ENCODE peak calls at places on chromosome 1, in nine cellular contexts. Y, E, N, A, S, V, U, G and R are unnamed samples.

GRCh38 chr1:226662704-226663326 is 76.3 kb downstream of the ITPKB start:
- DNase-seq in N (peak; percentile 90), A (peak; percentile 89), U (peak; percentile 81), E (peak; percentile 81), Y (no peak), S (peak; percentile 78), G (peak; percentile 78), V (peak; percentile 61), R (peak; percentile 88)

GRCh38 chr1:196043268-196043667 is 565.0 kb downstream of the KCNT2 start:
- DNase-seq in G (no peak), U (no peak), Y (no peak), S (no peak), N (no peak), A (no peak), E (no peak), V (no peak), R (no peak)

GRCh38 chr1:6385673-6386191 is 7.8 kb downstream of the ACOT7 start:
- DNase-seq in Y (peak; percentile 84), G (no peak), E (peak; percentile 71), A (no peak), S (no peak), U (no peak), N (peak; percentile 71), V (no peak), R (peak; percentile 100)

GRCh38 chr1:34787461-34788420 is 5.1 kb upstream of the GJA4 start:
- DNase-seq in S (no peak), U (peak; percentile 38), Y (peak; percentile 38), V (no peak), G (no peak), E (no peak), N (peak; percentile 44), A (no peak), R (no peak)

GRCh38 chr1:84353665-84354064 is 44.6 kb upstream of the DNASE2B start:
- DNase-seq in A (no peak), V (no peak), G (no peak), E (no peak), U (no peak), N (peak; percentile 63), Y (no peak), S (no peak), R (no peak)

GRCh38 chr1:157691285-157691920 is 9.2 kb downstream of the FCRL3 start:
- DNase-seq in Y (peak; percentile 44), U (no peak), S (no peak), E (no peak), G (peak; percentile 17), N (no peak), A (no peak), V (no peak), R (peak; percentile 0)

GRCh38 chr1:153921080-153921802 is 1.5 kb downstream of the GATAD2B start:
- DNase-seq in A (no peak), G (no peak), U (no peak), N (no peak), V (no peak), Y (no peak), E (no peak), S (no peak), R (no peak)

GRCh38 chr1:28887835-28888682 is 26.3 kb upstream of the EPB41 start:
- DNase-seq in N (no peak), V (peak; percentile 61), G (no peak), E (no peak), Y (peak; percentile 53), U (peak; percentile 75), S (peak; percentile 34), A (no peak), R (no peak)

GRCh38 chr1:167957710-167958109 is 20.8 kb upstream of the MPC2 start:
- DNase-seq in U (no peak), G (no peak), A (no peak), S (no peak), Y (no peak), E (no peak), V (no peak), N (no peak), R (no peak)

GRCh38 chr1:184426278-184426674 is 39.4 kb downstream of the C1orf21 start:
- DNase-seq in E (no peak), A (no peak), G (no peak), S (no peak), V (no peak), U (no peak), N (no peak), Y (no peak), R (no peak)

GRCh38 chr1:43653339-43653738 is 3.4 kb downstream of the KDM4A start:
- DNase-seq in N (no peak), U (no peak), G (no peak), A (no peak), E (no peak), S (no peak), V (no peak), Y (peak; percentile 63), R (no peak)

GRCh38 chr1:46128336-46128735 is 4.1 kb downstream of the PIK3R3 start:
- DNase-seq in V (no peak), A (no peak), E (no peak), N (no peak), Y (no peak), S (no peak), U (no peak), G (no peak), R (no peak)

GRCh38 chr1:31576201-31576669 is at the start of gene TINAGL1:
- DNase-seq in E (no peak), Y (peak; percentile 52), U (peak; percentile 81), N (no peak), A (no peak), S (no peak), G (no peak), V (peak; percentile 94), R (peak; percentile 96)

GRCh38 chr1:3932156-3932555 is 32.1 kb upstream of the C1orf174 start:
- DNase-seq in N (no peak), A (no peak), E (no peak), G (no peak), Y (no peak), S (no peak), V (no peak), U (no peak), R (no peak)

GRCh38 chr1:100325415-100326324 is 26.6 kb upstream of the CDC14A start:
- DNase-seq in V (no peak), S (no peak), Y (no peak), A (no peak), U (no peak), N (no peak), G (no peak), E (no peak), R (no peak)

GRCh38 chr1:230548997-230549396 is 93.3 kb upstream of the COG2 start:
- DNase-seq in A (no peak), G (no peak), N (no peak), E (no peak), S (no peak), Y (no peak), V (no peak), U (no peak), R (no peak)

GRCh38 chr1:171819946-171820345 is 21.4 kb upstream of the DNM3 start:
- DNase-seq in V (no peak), E (no peak), G (no peak), A (no peak), N (no peak), U (no peak), S (no peak), Y (no peak), R (no peak)

GRCh38 chr1:164472841-164473240 is 86.1 kb upstream of the PBX1 start:
- DNase-seq in U (no peak), S (no peak), V (no peak), E (no peak), Y (no peak), A (no peak), G (no peak), N (no peak), R (no peak)

GRCh38 chr1:10186453-10187319 is 23.7 kb upstream of the KIF1B start:
- DNase-seq in S (no peak), U (no peak), V (no peak), E (no peak), G (no peak), N (no peak), Y (no peak), A (no peak), R (no peak)

GRCh38 chr1:204878835-204879234 is 8.2 kb downstream of the NFASC start:
- DNase-seq in U (no peak), S (no peak), V (no peak), G (no peak), Y (no peak), E (no peak), N (no peak), A (no peak), R (no peak)

GRCh38 chr1:29356663-29357062 is 120.3 kb downstream of the PTPRU start:
- DNase-seq in U (no peak), S (no peak), E (no peak), G (no peak), A (no peak), Y (no peak), V (peak; percentile 54), N (no peak), R (no peak)

GRCh38 chr1:167722152-167722869 is 529 bp downstream of the MPZL1 start:
- DNase-seq in U (no peak), V (peak; percentile 75), G (no peak), E (no peak), A (peak; percentile 29), Y (peak; percentile 83), S (no peak), N (peak; percentile 59), R (no peak)

GRCh38 chr1:236334893-236335545 is 53.3 kb upstream of the ERO1B start:
- DNase-seq in U (no peak), N (no peak), A (no peak), Y (no peak), S (no peak), E (no peak), V (no peak), G (no peak), R (no peak)

GRCh38 chr1:173187838-173188237 is 19.3 kb downstream of the TNFSF4 start:
- DNase-seq in G (no peak), Y (no peak), N (no peak), A (no peak), E (no peak), V (no peak), U (no peak), S (no peak), R (no peak)

GRCh38 chr1:47696404-47696910 is 258.6 kb downstream of the FOXD2 start:
- DNase-seq in G (no peak), N (no peak), S (no peak), E (no peak), A (no peak), Y (no peak), U (no peak), V (no peak), R (no peak)

GRCh38 chr1:108190686-108191416 is 9.3 kb downstream of the SLC25A24 start:
- DNase-seq in G (no peak), A (no peak), Y (no peak), V (no peak), U (no peak), N (no peak), S (no peak), E (no peak), R (no peak)

GRCh38 chr1:22275626-22276395 is 132.9 kb upstream of the WNT4 start:
- DNase-seq in G (peak; percentile 60), E (no peak), V (peak; percentile 81), Y (peak; percentile 75), S (peak; percentile 38), U (no peak), N (peak; percentile 50), A (peak; percentile 36), R (peak; percentile 23)

GRCh38 chr1:162179121-162179520 is 109.6 kb downstream of the NOS1AP start:
- DNase-seq in S (no peak), G (no peak), U (no peak), N (no peak), A (no peak), Y (no peak), V (no peak), E (no peak), R (no peak)

GRCh38 chr1:168759077-168759476 is 30.1 kb upstream of the DPT start:
- DNase-seq in E (no peak), G (no peak), V (no peak), U (no peak), S (no peak), Y (no peak), A (no peak), N (no peak), R (no peak)

GRCh38 chr1:2801535-2802291 is at the start of gene TTC34:
- DNase-seq in A (peak; percentile 43), Y (no peak), N (peak; percentile 55), E (no peak), U (peak; percentile 28), V (peak; percentile 57), G (peak; percentile 81), S (no peak), R (no peak)

GRCh38 chr1:8203056-8203455 is 114.9 kb upstream of the SLC45A1 start:
- DNase-seq in S (no peak), E (no peak), A (no peak), Y (no peak), N (no peak), G (no peak), U (no peak), V (no peak), R (no peak)